ENCODE peak calls at places on chromosomes 1 and 21, in six cellular contexts. N is aorta; Q is activated naive CD4-positive, alpha-beta T cell; L is NCI-H526 treated with DMSO at 0.1 percent for 48 hours; Y is mucosa of gallbladder; I is anterior cingulate cortex. M is an unnamed sample.

GRCh38 chr1:78145105-78145580 is 99.4 kb downstream of the GIPC2 start:
- DNase-seq in I (peak; percentile 15), N (no peak), Q (no peak), Y (peak; percentile 61), L (peak; percentile 52), M (peak; percentile 56)

GRCh38 chr1:44212355-44213221 is 683 bp upstream of the DMAP1 start:
- DNase-seq in Q (no peak), L (no peak), Y (no peak), N (no peak), I (no peak), M (no peak)

GRCh38 chr1:41542196-41542955 is 57.9 kb upstream of the EDN2 start:
- DNase-seq in I (no peak), N (peak; percentile 15), L (no peak), Q (no peak), Y (no peak), M (no peak)

GRCh38 chr1:67711850-67712202 is 26.8 kb downstream of the GADD45A start:
- DNase-seq in Q (no peak), L (peak; percentile 11), Y (no peak), N (no peak), I (no peak), M (no peak)

GRCh38 chr1:47834326-47834725 is 162.9 kb downstream of the TRABD2B start:
- DNase-seq in I (no peak), L (no peak), Y (peak; percentile 42), N (no peak), Q (no peak), M (no peak)

GRCh38 chr1:36658838-36659237 is 176.1 kb upstream of the CSF3R start:
- DNase-seq in I (no peak), Y (no peak), L (no peak), Q (no peak), N (no peak), M (peak; percentile 1)

GRCh38 chr1:197327776-197328364 is 59.8 kb downstream of the CRB1 start:
- DNase-seq in Y (no peak), I (no peak), L (no peak), Q (no peak), N (no peak), M (no peak)

GRCh38 chr1:39799770-39800470 is 11.3 kb upstream of the BMP8B start:
- DNase-seq in Q (peak; percentile 33), I (peak; percentile 17), L (peak; percentile 59), Y (peak; percentile 56), N (peak; percentile 88), M (peak; percentile 72)

GRCh38 chr1:229410692-229411433 is 23.0 kb downstream of the ACTA1 start:
- DNase-seq in L (no peak), N (peak; percentile 91), Y (peak; percentile 16), I (peak; percentile 70), Q (no peak), M (peak; percentile 71)

GRCh38 chr21:35366348-35367085 is 317.4 kb upstream of the RUNX1 start:
- DNase-seq in N (no peak), L (no peak), Q (no peak), I (no peak), Y (no peak), M (no peak)

M was measured in stomach.